ENCODE peak calls at places on chromosome 11, in six cellular contexts. One of them, this sample, is unnamed. For H3K4me1, the result is how much of the 10 kb centered on the place peaks cover.

GRCh38 chr11:6263664-6264063 is 4.0 kb downstream of the CCKBR start:
- DNase-seq in body of pancreas: no peak
- DNase-seq in A549: no peak
- DNase-seq in esophagus muscularis mucosa: no peak
- DNase-seq in transverse colon: no peak
- DNase-seq in ovary: no peak
- DNase-seq in this sample: no peak

GRCh38 chr11:1742371-1742770 is 8.0 kb downstream of the IFITM10 start:
- DNase-seq in body of pancreas: no peak
- DNase-seq in A549: no peak
- DNase-seq in esophagus muscularis mucosa: no peak
- DNase-seq in transverse colon: peak
- DNase-seq in ovary: no peak
- DNase-seq in this sample: no peak

GRCh38 chr11:68191661-68192579 is 21.2 kb downstream of the KMT5B start:
- DNase-seq in body of pancreas: no peak
- DNase-seq in A549: no peak
- DNase-seq in esophagus muscularis mucosa: no peak
- DNase-seq in transverse colon: no peak
- DNase-seq in ovary: no peak
- DNase-seq in this sample: no peak

GRCh38 chr11:88280673-88281316 is 56.7 kb downstream of the CTSC start:
- DNase-seq in body of pancreas: peak
- DNase-seq in A549: no peak
- DNase-seq in esophagus muscularis mucosa: no peak
- DNase-seq in transverse colon: no peak
- DNase-seq in ovary: no peak
- DNase-seq in this sample: no peak

GRCh38 chr11:12885717-12886226 is 123.3 kb upstream of the RASSF10 start:
- DNase-seq in body of pancreas: no peak
- DNase-seq in A549: no peak
- DNase-seq in esophagus muscularis mucosa: no peak
- DNase-seq in transverse colon: no peak
- DNase-seq in ovary: no peak
- DNase-seq in this sample: no peak

GRCh38 chr11:114058026-114058706 is 1.3 kb upstream of the ZBTB16 start:
- DNase-seq in body of pancreas: peak
- DNase-seq in A549: no peak
- DNase-seq in esophagus muscularis mucosa: no peak
- DNase-seq in transverse colon: no peak
- DNase-seq in ovary: peak
- DNase-seq in this sample: peak

GRCh38 chr11:34050967-34051348 is 573 bp upstream of the CAPRIN1 start:
- DNase-seq in body of pancreas: no peak
- DNase-seq in A549: no peak
- DNase-seq in esophagus muscularis mucosa: no peak
- DNase-seq in transverse colon: no peak
- DNase-seq in ovary: no peak
- DNase-seq in this sample: no peak

GRCh38 chr11:117969160-117969991 is 16.8 kb upstream of the IL10RA start:
- DNase-seq in body of pancreas: no peak
- DNase-seq in A549: no peak
- DNase-seq in esophagus muscularis mucosa: peak
- DNase-seq in transverse colon: no peak
- DNase-seq in ovary: no peak
- DNase-seq in this sample: no peak

GRCh38 chr11:116379185-116379828 is 393.5 kb downstream of the BUD13 start:
- DNase-seq in body of pancreas: peak
- DNase-seq in A549: no peak
- DNase-seq in esophagus muscularis mucosa: no peak
- DNase-seq in transverse colon: peak
- DNase-seq in ovary: no peak
- DNase-seq in this sample: no peak

GRCh38 chr11:115706735-115707134 is 202.5 kb upstream of the CADM1 start:
- DNase-seq in body of pancreas: no peak
- DNase-seq in A549: no peak
- DNase-seq in esophagus muscularis mucosa: no peak
- DNase-seq in transverse colon: no peak
- DNase-seq in ovary: no peak
- DNase-seq in this sample: peak

GRCh38 chr11:111592491-111592890 is 9.8 kb upstream of the SIK2 start:
- DNase-seq in body of pancreas: no peak
- DNase-seq in A549: no peak
- DNase-seq in esophagus muscularis mucosa: no peak
- DNase-seq in transverse colon: no peak
- DNase-seq in ovary: no peak
- DNase-seq in this sample: no peak

GRCh38 chr11:104534268-104534667 is 364.0 kb downstream of the CASP12 start:
- DNase-seq in body of pancreas: no peak
- DNase-seq in A549: peak
- DNase-seq in esophagus muscularis mucosa: no peak
- DNase-seq in transverse colon: no peak
- DNase-seq in ovary: no peak
- DNase-seq in this sample: no peak

GRCh38 chr11:11540157-11540556 is 81.6 kb downstream of the GALNT18 start:
- DNase-seq in body of pancreas: no peak
- DNase-seq in A549: no peak
- DNase-seq in esophagus muscularis mucosa: no peak
- DNase-seq in transverse colon: no peak
- DNase-seq in ovary: no peak
- DNase-seq in this sample: no peak

GRCh38 chr11:27909386-27909785 is 198.6 kb downstream of the KIF18A start:
- DNase-seq in body of pancreas: no peak
- DNase-seq in A549: no peak
- DNase-seq in esophagus muscularis mucosa: no peak
- DNase-seq in transverse colon: no peak
- DNase-seq in ovary: no peak
- DNase-seq in this sample: no peak

GRCh38 chr11:62665630-62666258 is 632 bp downstream of the CSKMT start:
- DNase-seq in body of pancreas: peak
- DNase-seq in A549: no peak
- DNase-seq in esophagus muscularis mucosa: peak
- DNase-seq in transverse colon: peak
- DNase-seq in ovary: peak
- DNase-seq in this sample: peak

GRCh38 chr11:100753562-100753961 is 66.5 kb downstream of the ARHGAP42 start:
- DNase-seq in body of pancreas: no peak
- DNase-seq in A549: no peak
- DNase-seq in esophagus muscularis mucosa: no peak
- DNase-seq in transverse colon: no peak
- DNase-seq in ovary: no peak
- DNase-seq in this sample: no peak

GRCh38 chr11:62004473-62004872 is 37.0 kb upstream of the FTH1 start:
- DNase-seq in body of pancreas: peak
- DNase-seq in A549: no peak
- DNase-seq in esophagus muscularis mucosa: no peak
- DNase-seq in transverse colon: peak
- DNase-seq in ovary: no peak
- DNase-seq in this sample: no peak

GRCh38 chr11:100855466-100856067 is 168.5 kb downstream of the ARHGAP42 start:
- DNase-seq in body of pancreas: no peak
- DNase-seq in A549: peak
- DNase-seq in esophagus muscularis mucosa: no peak
- DNase-seq in transverse colon: no peak
- DNase-seq in ovary: no peak
- DNase-seq in this sample: no peak

GRCh38 chr11:269146-269890 is 8.9 kb upstream of the NLRP6 start:
- DNase-seq in body of pancreas: peak
- DNase-seq in A549: no peak
- DNase-seq in esophagus muscularis mucosa: no peak
- DNase-seq in transverse colon: no peak
- DNase-seq in ovary: no peak
- DNase-seq in this sample: no peak

GRCh38 chr11:45093761-45094455 is 52.5 kb upstream of the PRDM11 start:
- DNase-seq in body of pancreas: no peak
- DNase-seq in A549: no peak
- DNase-seq in esophagus muscularis mucosa: no peak
- DNase-seq in transverse colon: no peak
- DNase-seq in ovary: no peak
- DNase-seq in this sample: peak

GRCh38 chr11:126607374-126607773 is 251.9 kb downstream of the ST3GAL4 start:
- DNase-seq in body of pancreas: peak
- DNase-seq in A549: peak
- DNase-seq in esophagus muscularis mucosa: no peak
- DNase-seq in transverse colon: peak
- DNase-seq in ovary: no peak
- DNase-seq in this sample: no peak

GRCh38 chr11:88178211-88178610 is 3.0 kb upstream of the RAB38 start:
- DNase-seq in body of pancreas: no peak
- DNase-seq in A549: no peak
- DNase-seq in esophagus muscularis mucosa: no peak
- DNase-seq in transverse colon: no peak
- DNase-seq in ovary: no peak
- DNase-seq in this sample: no peak

GRCh38 chr11:3994030-3994640 is 100.5 kb upstream of the RRM1 start:
- DNase-seq in body of pancreas: no peak
- DNase-seq in A549: no peak
- DNase-seq in esophagus muscularis mucosa: no peak
- DNase-seq in transverse colon: no peak
- DNase-seq in ovary: no peak
- DNase-seq in this sample: no peak

GRCh38 chr11:110295487-110296225 is 758 bp downstream of the RDX start:
- DNase-seq in body of pancreas: peak
- DNase-seq in A549: no peak
- DNase-seq in esophagus muscularis mucosa: no peak
- DNase-seq in transverse colon: peak
- DNase-seq in ovary: peak
- DNase-seq in this sample: peak

GRCh38 chr11:128226106-128226716 is 361.1 kb downstream of the ETS1 start:
- DNase-seq in body of pancreas: no peak
- DNase-seq in A549: no peak
- DNase-seq in esophagus muscularis mucosa: no peak
- DNase-seq in transverse colon: no peak
- DNase-seq in ovary: no peak
- DNase-seq in this sample: no peak

GRCh38 chr11:115784796-115785521 is 280.7 kb upstream of the CADM1 start:
- DNase-seq in body of pancreas: no peak
- DNase-seq in A549: no peak
- DNase-seq in esophagus muscularis mucosa: no peak
- DNase-seq in transverse colon: peak
- DNase-seq in ovary: no peak
- DNase-seq in this sample: no peak

GRCh38 chr11:116960916-116961315 is 123.5 kb upstream of the APOA1 start:
- DNase-seq in body of pancreas: peak
- DNase-seq in A549: no peak
- DNase-seq in esophagus muscularis mucosa: no peak
- DNase-seq in transverse colon: no peak
- DNase-seq in ovary: no peak
- DNase-seq in this sample: no peak

GRCh38 chr11:16382638-16383380 is 26.5 kb upstream of the SOX6 start:
- DNase-seq in body of pancreas: no peak
- DNase-seq in A549: no peak
- DNase-seq in esophagus muscularis mucosa: no peak
- DNase-seq in transverse colon: no peak
- DNase-seq in ovary: no peak
- DNase-seq in this sample: no peak

GRCh38 chr11:130102457-130103249 is 33.0 kb downstream of the APLP2 start:
- DNase-seq in body of pancreas: no peak
- DNase-seq in A549: no peak
- DNase-seq in esophagus muscularis mucosa: no peak
- DNase-seq in transverse colon: no peak
- DNase-seq in ovary: no peak
- DNase-seq in this sample: no peak

GRCh38 chr11:35563413-35564245 is 38.2 kb upstream of the PAMR1 start:
- DNase-seq in body of pancreas: no peak
- DNase-seq in A549: no peak
- DNase-seq in esophagus muscularis mucosa: no peak
- DNase-seq in transverse colon: no peak
- DNase-seq in ovary: no peak
- DNase-seq in this sample: no peak
- H3K4me1 ChIP-seq in body of pancreas: under half
- H3K4me1 ChIP-seq in A549: under half
- H3K4me1 ChIP-seq in esophagus muscularis mucosa: under half
- H3K4me1 ChIP-seq in transverse colon: under half
- H3K4me1 ChIP-seq in ovary: under half
- H3K4me1 ChIP-seq in this sample: under half

GRCh38 chr11:63837719-63838118 is 1.2 kb upstream of the MARK2 start:
- DNase-seq in body of pancreas: peak
- DNase-seq in A549: no peak
- DNase-seq in esophagus muscularis mucosa: no peak
- DNase-seq in transverse colon: peak
- DNase-seq in ovary: no peak
- DNase-seq in this sample: no peak
- H3K27ac ChIP-seq in body of pancreas: peak
- H3K27ac ChIP-seq in A549: peak
- H3K27ac ChIP-seq in esophagus muscularis mucosa: peak
- H3K27ac ChIP-seq in transverse colon: peak
- H3K27ac ChIP-seq in ovary: peak
- H3K27ac ChIP-seq in this sample: peak

GRCh38 chr11:70328556-70328955 is 58.1 kb downstream of the PPFIA1 start:
- DNase-seq in body of pancreas: no peak
- DNase-seq in A549: no peak
- DNase-seq in esophagus muscularis mucosa: no peak
- DNase-seq in transverse colon: no peak
- DNase-seq in ovary: no peak
- DNase-seq in this sample: no peak
- TF ChIP-seq POLR2A in body of pancreas: no peak
- TF ChIP-seq POLR2A in A549: no peak
- TF ChIP-seq POLR2A in esophagus muscularis mucosa: no peak
- TF ChIP-seq POLR2A in transverse colon: no peak
- TF ChIP-seq POLR2A in ovary: no peak
- TF ChIP-seq POLR2A in this sample: no peak

GRCh38 chr11:64801591-64802369 is 1.2 kb downstream of the MAP4K2 start:
- DNase-seq in body of pancreas: no peak
- DNase-seq in A549: no peak
- DNase-seq in esophagus muscularis mucosa: no peak
- DNase-seq in transverse colon: no peak
- DNase-seq in ovary: no peak
- DNase-seq in this sample: peak
- H3K4me1 ChIP-seq in body of pancreas: under half
- H3K4me1 ChIP-seq in A549: under half
- H3K4me1 ChIP-seq in esophagus muscularis mucosa: under half
- H3K4me1 ChIP-seq in transverse colon: under half
- H3K4me1 ChIP-seq in ovary: under half
- H3K4me1 ChIP-seq in this sample: under half

This sample was measured in sigmoid colon.